ENCODE peak calls at places on chromosome 9, in four cellular contexts. W is ELF-1; X is T-helper 22 cell; K is effector memory CD4-positive, alpha-beta T cell. U is an unnamed sample.

GRCh38 chr9:134324359-134325095 is 1.7 kb upstream of the RXRA start:
- DNase-seq in W (no peak), X (no peak), K (no peak), U (no peak)

GRCh38 chr9:92592946-92593860 is 57.4 kb upstream of the ECM2 start:
- DNase-seq in W (no peak), X (no peak), K (no peak), U (no peak)

GRCh38 chr9:88567870-88568269 is 32.9 kb downstream of the NXNL2 start:
- DNase-seq in W (no peak), X (no peak), K (no peak), U (no peak)

GRCh38 chr9:4620046-4620765 is 41.9 kb upstream of the PLPP6 start:
- DNase-seq in W (peak), X (no peak), K (no peak), U (no peak)

GRCh38 chr9:88697764-88698436 is 162.9 kb downstream of the NXNL2 start:
- DNase-seq in W (no peak), X (no peak), K (no peak), U (no peak)

GRCh38 chr9:117278020-117278419 is 136.8 kb downstream of the ASTN2 start:
- DNase-seq in W (no peak), X (no peak), K (no peak), U (no peak)

GRCh38 chr9:133499892-133500270 is 21.0 kb upstream of the SLC2A6 start:
- DNase-seq in W (no peak), X (no peak), K (no peak), U (no peak)

GRCh38 chr9:77011973-77012817 is 7.3 kb upstream of the FOXB2 start:
- DNase-seq in W (peak), X (no peak), K (peak), U (peak)

GRCh38 chr9:130681769-130682489 is 11.7 kb upstream of the EXOSC2 start:
- DNase-seq in W (peak), X (no peak), K (no peak), U (no peak)